ENCODE peak calls at places on chromosomes 5 and 9, in eight cellular contexts. S is tibial nerve, B is cardiac fibroblast, R is heart right ventricle, M is uterus, Z is astrocyte of the spinal cord, H is A673, U is pancreas. I is an unnamed sample.

GRCh38 chr5:75837258-75837841 is 120.1 kb upstream of the POC5 start:
- DNase-seq in S (no peak), B (no peak), R (no peak), M (no peak), Z (no peak), H (peak; percentile 29), U (no peak), I (no peak)

GRCh38 chr9:29564564-29564963 is 1991.3 kb upstream of the C9orf72 start:
- DNase-seq in S (no peak), B (no peak), R (no peak), M (no peak), Z (peak; percentile 6), H (peak; percentile 86), U (no peak), I (no peak)

GRCh38 chr9:136859821-136860269 is 6.3 kb downstream of the EDF1 start:
- DNase-seq in S (no peak), B (no peak), R (no peak), M (no peak), Z (no peak), H (no peak), U (peak; percentile 74), I (no peak)

GRCh38 chr9:125867752-125868400 is 120.7 kb downstream of the PBX3 start:
- DNase-seq in S (no peak), B (peak; percentile 68), R (no peak), M (no peak), Z (no peak), H (peak; percentile 41), U (no peak), I (no peak)

GRCh38 chr9:75960561-75960960 is 70.1 kb downstream of the PCSK5 start:
- DNase-seq in S (no peak), B (no peak), R (no peak), M (no peak), Z (no peak), H (peak; percentile 5), U (no peak), I (no peak)

GRCh38 chr5:15555176-15555575 is 55.2 kb downstream of the FBXL7 start:
- DNase-seq in S (no peak), B (no peak), R (no peak), M (no peak), Z (no peak), H (no peak), U (no peak), I (no peak)

GRCh38 chr9:128412120-128412790 is 8.4 kb upstream of the CERCAM start:
- DNase-seq in S (peak; percentile 27), B (peak; percentile 55), R (peak; percentile 43), M (no peak), Z (peak; percentile 35), H (peak; percentile 88), U (no peak), I (no peak)

GRCh38 chr5:122180863-122181519 is 51.6 kb downstream of the ZNF474 start:
- DNase-seq in S (no peak), B (peak; percentile 71), R (no peak), M (no peak), Z (peak; percentile 89), H (no peak), U (no peak), I (no peak)

GRCh38 chr5:73709536-73710129 is 83.6 kb downstream of the ARHGEF28 start:
- DNase-seq in S (no peak), B (no peak), R (no peak), M (no peak), Z (peak; percentile 29), H (no peak), U (no peak), I (no peak)

GRCh38 chr9:2777454-2777853 is 60.1 kb downstream of the KCNV2 start:
- DNase-seq in S (no peak), B (no peak), R (no peak), M (no peak), Z (no peak), H (no peak), U (no peak), I (no peak)

GRCh38 chr9:18791074-18791473 is 241.9 kb downstream of the SAXO1 start:
- DNase-seq in S (no peak), B (peak; percentile 14), R (no peak), M (no peak), Z (peak; percentile 29), H (peak; percentile 6), U (no peak), I (no peak)

GRCh38 chr5:157719231-157719630 is 12.0 kb upstream of the THG1L start:
- DNase-seq in S (no peak), B (no peak), R (no peak), M (no peak), Z (no peak), H (no peak), U (no peak), I (no peak)

GRCh38 chr9:97803167-97804058 is 49.6 kb upstream of the FOXE1 start:
- DNase-seq in S (peak; percentile 41), B (peak; percentile 56), R (peak; percentile 75), M (peak; percentile 20), Z (peak; percentile 16), H (peak; percentile 76), U (peak; percentile 95), I (peak; percentile 92)

GRCh38 chr5:125367702-125368101 is 621.3 kb upstream of the ZNF608 start:
- DNase-seq in S (no peak), B (peak; percentile 42), R (no peak), M (no peak), Z (no peak), H (no peak), U (no peak), I (no peak)

GRCh38 chr5:169631360-169631759 is 5.7 kb upstream of the DOCK2 start:
- DNase-seq in S (no peak), B (peak; percentile 90), R (no peak), M (no peak), Z (no peak), H (no peak), U (no peak), I (no peak)

GRCh38 chr5:122755740-122756139 is 19.1 kb upstream of the SNX2 start:
- DNase-seq in S (no peak), B (peak; percentile 23), R (no peak), M (no peak), Z (no peak), H (no peak), U (no peak), I (no peak)

GRCh38 chr9:117317192-117317591 is 97.7 kb downstream of the ASTN2 start:
- DNase-seq in S (no peak), B (no peak), R (no peak), M (no peak), Z (no peak), H (no peak), U (no peak), I (no peak)

GRCh38 chr5:50302815-50303490 is 138.1 kb downstream of the EMB start:
- DNase-seq in S (no peak), B (no peak), R (no peak), M (no peak), Z (peak; percentile 54), H (no peak), U (no peak), I (no peak)

GRCh38 chr5:159586941-159587340 is 256.7 kb upstream of the IL12B start:
- DNase-seq in S (no peak), B (no peak), R (no peak), M (no peak), Z (no peak), H (no peak), U (no peak), I (no peak)

GRCh38 chr5:159576902-159577301 is 246.6 kb upstream of the IL12B start:
- DNase-seq in S (no peak), B (no peak), R (no peak), M (no peak), Z (no peak), H (no peak), U (no peak), I (no peak)

GRCh38 chr5:159582756-159583523 is 252.7 kb upstream of the IL12B start:
- DNase-seq in S (no peak), B (peak; percentile 11), R (no peak), M (no peak), Z (peak; percentile 62), H (no peak), U (no peak), I (no peak)

GRCh38 chr5:159581502-159582249 is 251.4 kb upstream of the IL12B start:
- DNase-seq in S (no peak), B (peak; percentile 80), R (no peak), M (no peak), Z (peak; percentile 91), H (no peak), U (no peak), I (no peak)
- TF ChIP-seq CTCF in S (no peak), B (peak; percentile 31), R (no peak), M (no peak), Z (peak; percentile 13), H (no peak), U (no peak), I (no peak)

DNA sequence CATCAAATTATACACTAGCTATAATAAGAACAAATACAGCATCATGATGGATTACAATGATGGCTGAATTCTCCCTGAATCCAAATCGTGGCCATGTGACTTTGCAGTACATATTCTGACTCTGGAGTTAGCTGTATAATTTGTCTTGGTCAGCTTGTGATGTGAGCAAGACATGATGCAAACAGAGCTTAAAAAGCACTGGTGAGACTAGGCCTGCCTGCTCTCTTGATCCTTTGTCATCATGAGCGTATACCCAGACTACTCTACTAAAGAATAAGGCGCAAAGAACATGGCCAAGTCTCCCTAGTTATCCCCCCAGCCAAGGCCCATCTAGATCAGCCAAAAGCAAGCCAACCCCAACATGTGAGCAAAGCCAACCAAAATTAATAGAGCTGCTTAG is 34.7 kb upstream of the IFNE start:
- DNase-seq in S (no peak), B (no peak), R (no peak), M (no peak), Z (no peak), H (no peak), U (no peak), I (no peak)
- TF ChIP-seq CTCF in S (no peak), B (no peak), R (no peak), M (no peak), Z (no peak), H (no peak), U (no peak), I (no peak)

GRCh38 chr5:9497347-9497746 is 48.5 kb downstream of the SEMA5A start:
- DNase-seq in S (no peak), B (no peak), R (no peak), M (no peak), Z (no peak), H (no peak), U (no peak), I (no peak)

GRCh38 chr5:9496801-9497200 is 49.1 kb downstream of the SEMA5A start:
- DNase-seq in S (no peak), B (no peak), R (no peak), M (no peak), Z (no peak), H (no peak), U (no peak), I (no peak)

GRCh38 chr5:9499498-9499876 is 46.4 kb downstream of the SEMA5A start:
- DNase-seq in S (no peak), B (no peak), R (no peak), M (no peak), Z (no peak), H (no peak), U (no peak), I (no peak)

GRCh38 chr5:9500244-9500643 is 45.6 kb downstream of the SEMA5A start:
- DNase-seq in S (no peak), B (no peak), R (no peak), M (no peak), Z (no peak), H (no peak), U (no peak), I (no peak)

GRCh38 chr5:9498541-9499497 is 47.1 kb downstream of the SEMA5A start:
- DNase-seq in S (no peak), B (peak; percentile 17), R (no peak), M (no peak), Z (peak; percentile 39), H (peak; percentile 34), U (no peak), I (no peak)
- TF ChIP-seq CTCF in S (no peak), B (peak; percentile 43), R (peak; percentile 13), M (no peak), Z (peak; percentile 64), H (peak; percentile 35), U (peak; percentile 36), I (peak; percentile 35)

GRCh38 chr5:116361171-116361967 is 213.3 kb downstream of the SEMA6A start:
- DNase-seq in S (no peak), B (peak; percentile 44), R (peak; percentile 78), M (no peak), Z (peak; percentile 27), H (peak; percentile 54), U (peak; percentile 75), I (no peak)
- TF ChIP-seq CTCF in S (peak; percentile 24), B (no peak), R (peak; percentile 39), M (no peak), Z (peak; percentile 33), H (peak; percentile 24), U (no peak), I (no peak)